ENCODE peak calls at places on chromosome 18, in ten cellular contexts. One of them, this sample, is unnamed.

GRCh38 chr18:43789234-43790000 is 512.1 kb upstream of the SYT4 start:
- DNase-seq in head of caudate nucleus: no peak
- DNase-seq in HFF-Myc: no peak
- DNase-seq in effector memory CD8-positive, alpha-beta T cell: no peak
- DNase-seq in pancreas: no peak
- DNase-seq in NCI-H1436: peak; percentile 23
- DNase-seq in RKO: no peak
- DNase-seq in T-helper 9 cell: no peak
- DNase-seq in C1 segment of cervical spinal cord: no peak
- DNase-seq in GM13976: no peak
- DNase-seq in this sample: no peak

GRCh38 chr18:24558403-24558802 is 98.0 kb downstream of the HRH4 start:
- DNase-seq in head of caudate nucleus: no peak
- DNase-seq in HFF-Myc: no peak
- DNase-seq in effector memory CD8-positive, alpha-beta T cell: no peak
- DNase-seq in pancreas: no peak
- DNase-seq in NCI-H1436: no peak
- DNase-seq in RKO: no peak
- DNase-seq in T-helper 9 cell: no peak
- DNase-seq in C1 segment of cervical spinal cord: no peak
- DNase-seq in GM13976: no peak
- DNase-seq in this sample: no peak

GRCh38 chr18:58669731-58670379 is 1.4 kb upstream of the MALT1 start:
- DNase-seq in head of caudate nucleus: no peak
- DNase-seq in HFF-Myc: no peak
- DNase-seq in effector memory CD8-positive, alpha-beta T cell: no peak
- DNase-seq in pancreas: no peak
- DNase-seq in NCI-H1436: peak; percentile 22
- DNase-seq in RKO: peak; percentile 91
- DNase-seq in T-helper 9 cell: no peak
- DNase-seq in C1 segment of cervical spinal cord: no peak
- DNase-seq in GM13976: no peak
- DNase-seq in this sample: no peak

GRCh38 chr18:37578886-37579513 is 13.4 kb upstream of the CELF4 start:
- DNase-seq in head of caudate nucleus: no peak
- DNase-seq in HFF-Myc: peak; percentile 12
- DNase-seq in effector memory CD8-positive, alpha-beta T cell: no peak
- DNase-seq in pancreas: no peak
- DNase-seq in NCI-H1436: peak; percentile 38
- DNase-seq in RKO: peak; percentile 64
- DNase-seq in T-helper 9 cell: no peak
- DNase-seq in C1 segment of cervical spinal cord: no peak
- DNase-seq in GM13976: peak; percentile 46
- DNase-seq in this sample: no peak

GRCh38 chr18:657311-657997 is at the start of gene TYMS:
- DNase-seq in head of caudate nucleus: no peak
- DNase-seq in HFF-Myc: peak; percentile 37
- DNase-seq in effector memory CD8-positive, alpha-beta T cell: peak; percentile 22
- DNase-seq in pancreas: peak; percentile 82
- DNase-seq in NCI-H1436: peak; percentile 87
- DNase-seq in RKO: peak; percentile 81
- DNase-seq in T-helper 9 cell: no peak
- DNase-seq in C1 segment of cervical spinal cord: peak; percentile 53
- DNase-seq in GM13976: peak; percentile 83
- DNase-seq in this sample: no peak

GRCh38 chr18:74654637-74655036 is 57.0 kb downstream of the ZNF407 start:
- DNase-seq in head of caudate nucleus: no peak
- DNase-seq in HFF-Myc: no peak
- DNase-seq in effector memory CD8-positive, alpha-beta T cell: no peak
- DNase-seq in pancreas: no peak
- DNase-seq in NCI-H1436: no peak
- DNase-seq in RKO: peak; percentile 63
- DNase-seq in T-helper 9 cell: no peak
- DNase-seq in C1 segment of cervical spinal cord: no peak
- DNase-seq in GM13976: no peak
- DNase-seq in this sample: no peak

GRCh38 chr18:76750886-76751537 is 71.3 kb upstream of the ZNF236 start:
- DNase-seq in head of caudate nucleus: no peak
- DNase-seq in HFF-Myc: no peak
- DNase-seq in effector memory CD8-positive, alpha-beta T cell: no peak
- DNase-seq in pancreas: no peak
- DNase-seq in NCI-H1436: no peak
- DNase-seq in RKO: no peak
- DNase-seq in T-helper 9 cell: no peak
- DNase-seq in C1 segment of cervical spinal cord: no peak
- DNase-seq in GM13976: no peak
- DNase-seq in this sample: no peak

GRCh38 chr18:32373995-32374394 is 96.7 kb downstream of the GAREM1 start:
- DNase-seq in head of caudate nucleus: no peak
- DNase-seq in HFF-Myc: no peak
- DNase-seq in effector memory CD8-positive, alpha-beta T cell: no peak
- DNase-seq in pancreas: no peak
- DNase-seq in NCI-H1436: peak; percentile 52
- DNase-seq in RKO: peak; percentile 26
- DNase-seq in T-helper 9 cell: no peak
- DNase-seq in C1 segment of cervical spinal cord: peak; percentile 4
- DNase-seq in GM13976: no peak
- DNase-seq in this sample: no peak

GRCh38 chr18:58578835-58579560 is 49.9 kb downstream of the ALPK2 start:
- DNase-seq in head of caudate nucleus: no peak
- DNase-seq in HFF-Myc: no peak
- DNase-seq in effector memory CD8-positive, alpha-beta T cell: no peak
- DNase-seq in pancreas: no peak
- DNase-seq in NCI-H1436: no peak
- DNase-seq in RKO: no peak
- DNase-seq in T-helper 9 cell: no peak
- DNase-seq in C1 segment of cervical spinal cord: no peak
- DNase-seq in GM13976: no peak
- DNase-seq in this sample: no peak

GRCh38 chr18:21777814-21778213 is 37.2 kb downstream of the MIB1 start:
- DNase-seq in head of caudate nucleus: no peak
- DNase-seq in HFF-Myc: no peak
- DNase-seq in effector memory CD8-positive, alpha-beta T cell: no peak
- DNase-seq in pancreas: no peak
- DNase-seq in NCI-H1436: no peak
- DNase-seq in RKO: no peak
- DNase-seq in T-helper 9 cell: no peak
- DNase-seq in C1 segment of cervical spinal cord: no peak
- DNase-seq in GM13976: no peak
- DNase-seq in this sample: no peak

GRCh38 chr18:49898421-49898820 is 85.1 kb upstream of the ACAA2 start:
- DNase-seq in head of caudate nucleus: no peak
- DNase-seq in HFF-Myc: peak; percentile 61
- DNase-seq in effector memory CD8-positive, alpha-beta T cell: peak; percentile 70
- DNase-seq in pancreas: no peak
- DNase-seq in NCI-H1436: no peak
- DNase-seq in RKO: peak; percentile 74
- DNase-seq in T-helper 9 cell: peak; percentile 58
- DNase-seq in C1 segment of cervical spinal cord: no peak
- DNase-seq in GM13976: peak; percentile 61
- DNase-seq in this sample: peak; percentile 82

GRCh38 chr18:44937985-44938384 is 257.3 kb downstream of the SETBP1 start:
- DNase-seq in head of caudate nucleus: no peak
- DNase-seq in HFF-Myc: no peak
- DNase-seq in effector memory CD8-positive, alpha-beta T cell: no peak
- DNase-seq in pancreas: no peak
- DNase-seq in NCI-H1436: no peak
- DNase-seq in RKO: no peak
- DNase-seq in T-helper 9 cell: no peak
- DNase-seq in C1 segment of cervical spinal cord: no peak
- DNase-seq in GM13976: no peak
- DNase-seq in this sample: no peak

GRCh38 chr18:59902180-59902992 is 2.6 kb downstream of the PMAIP1 start:
- DNase-seq in head of caudate nucleus: no peak
- DNase-seq in HFF-Myc: no peak
- DNase-seq in effector memory CD8-positive, alpha-beta T cell: peak; percentile 26
- DNase-seq in pancreas: no peak
- DNase-seq in NCI-H1436: no peak
- DNase-seq in RKO: peak; percentile 88
- DNase-seq in T-helper 9 cell: no peak
- DNase-seq in C1 segment of cervical spinal cord: no peak
- DNase-seq in GM13976: no peak
- DNase-seq in this sample: no peak

GRCh38 chr18:62957885-62958472 is 242.6 kb downstream of the PHLPP1 start:
- DNase-seq in head of caudate nucleus: no peak
- DNase-seq in HFF-Myc: no peak
- DNase-seq in effector memory CD8-positive, alpha-beta T cell: peak; percentile 46
- DNase-seq in pancreas: no peak
- DNase-seq in NCI-H1436: peak; percentile 32
- DNase-seq in RKO: no peak
- DNase-seq in T-helper 9 cell: peak; percentile 9
- DNase-seq in C1 segment of cervical spinal cord: no peak
- DNase-seq in GM13976: no peak
- DNase-seq in this sample: peak; percentile 28

GRCh38 chr18:57048859-57049258 is 98.0 kb upstream of the BOD1L2 start:
- DNase-seq in head of caudate nucleus: no peak
- DNase-seq in HFF-Myc: no peak
- DNase-seq in effector memory CD8-positive, alpha-beta T cell: no peak
- DNase-seq in pancreas: no peak
- DNase-seq in NCI-H1436: no peak
- DNase-seq in RKO: no peak
- DNase-seq in T-helper 9 cell: no peak
- DNase-seq in C1 segment of cervical spinal cord: no peak
- DNase-seq in GM13976: no peak
- DNase-seq in this sample: no peak